ENCODE peak calls at places on chromosome 7, in eight cellular contexts. D, J, T, R, K, M, P and V are unnamed samples.
A peak's percentile ranks its signal among the peaks of the same experiment; 100 is the strongest.

GRCh38 chr7:150937848-150938561 is 40.1 kb downstream of the KCNH2 start:
- DNase-seq in D (no peak), M (no peak), T (no peak), R (peak; percentile 58), K (no peak), P (no peak), J (peak; percentile 33), V (no peak)

GRCh38 chr7:18494821-18495408 is 634 bp upstream of the HDAC9 start:
- DNase-seq in P (peak; percentile 47), J (peak; percentile 57), K (peak; percentile 35), T (no peak), M (no peak), D (no peak), R (peak; percentile 63), V (peak; percentile 19)

GRCh38 chr7:85469446-85469970 is 282.7 kb upstream of the SEMA3D start:
- DNase-seq in T (no peak), D (no peak), M (no peak), J (peak; percentile 8), K (no peak), R (peak; percentile 20), P (no peak), V (peak; percentile 16)

GRCh38 chr7:5423844-5424688 is 432 bp upstream of the TNRC18 start:
- DNase-seq in K (peak; percentile 98), P (peak; percentile 98), M (peak; percentile 97), D (peak; percentile 98), R (peak; percentile 99), T (peak; percentile 87), J (peak; percentile 100), V (peak; percentile 92)

GRCh38 chr7:972110-972509 is 3.2 kb downstream of the COX19 start:
- DNase-seq in R (no peak), K (no peak), D (no peak), T (no peak), P (no peak), J (no peak), M (no peak), V (no peak)

GRCh38 chr7:142969183-142969582 is 7.0 kb upstream of the KEL start:
- DNase-seq in D (no peak), T (no peak), K (no peak), R (no peak), J (no peak), M (no peak), P (no peak), V (no peak)

GRCh38 chr7:133235212-133235883 is 17.5 kb upstream of the EXOC4 start:
- DNase-seq in J (peak; percentile 81), P (peak; percentile 7), R (peak; percentile 31), M (no peak), K (no peak), T (no peak), D (no peak), V (no peak)

GRCh38 chr7:50664461-50664922 is 99.3 kb upstream of the DDC start:
- DNase-seq in T (no peak), K (no peak), M (no peak), P (no peak), R (peak; percentile 54), J (peak; percentile 55), D (no peak), V (no peak)

GRCh38 chr7:99402854-99403253 is 5.5 kb downstream of the PDAP1 start:
- DNase-seq in J (no peak), P (no peak), M (no peak), T (no peak), R (no peak), D (no peak), K (no peak), V (no peak)

GRCh38 chr7:135979674-135980660 is 2.8 kb upstream of the MTPN start:
- DNase-seq in J (peak; percentile 76), P (no peak), M (no peak), T (no peak), K (no peak), D (no peak), R (peak; percentile 63), V (no peak)

GRCh38 chr7:79462334-79462733 is 8.9 kb upstream of the MAGI2 start:
- DNase-seq in P (no peak), R (no peak), K (no peak), D (no peak), M (no peak), J (no peak), T (no peak), V (no peak)

GRCh38 chr7:12967322-12967721 is 279.9 kb downstream of the ARL4A start:
- DNase-seq in R (no peak), T (no peak), J (no peak), D (no peak), K (no peak), M (no peak), P (no peak), V (no peak)

GRCh38 chr7:47638679-47639306 is 56.9 kb upstream of the TNS3 start:
- DNase-seq in J (peak; percentile 58), T (no peak), K (peak; percentile 81), R (peak; percentile 69), D (no peak), M (peak; percentile 50), P (no peak), V (no peak)

GRCh38 chr7:129949292-129950133 is 3.2 kb downstream of the UBE2H start:
- DNase-seq in P (peak; percentile 21), K (peak; percentile 68), T (no peak), R (peak; percentile 85), D (peak; percentile 47), J (peak; percentile 90), M (peak; percentile 32), V (peak; percentile 29)

GRCh38 chr7:107387077-107387476 is 82.8 kb upstream of the GPR22 start:
- DNase-seq in D (no peak), T (no peak), P (peak; percentile 36), R (peak; percentile 39), M (no peak), K (peak; percentile 36), J (peak; percentile 45), V (no peak)

GRCh38 chr7:36583318-36583717 is 141.0 kb downstream of the AOAH start:
- DNase-seq in P (no peak), J (no peak), K (no peak), R (peak; percentile 46), M (no peak), T (no peak), D (no peak), V (no peak)

GRCh38 chr7:139808401-139808800 is 20.7 kb upstream of the TBXAS1 start:
- DNase-seq in J (no peak), D (no peak), K (no peak), M (no peak), T (no peak), P (no peak), R (no peak), V (no peak)

GRCh38 chr7:129769866-129770808 is 158.6 kb downstream of the NRF1 start:
- DNase-seq in J (no peak), T (no peak), M (no peak), K (no peak), P (no peak), R (no peak), D (no peak), V (no peak)

GRCh38 chr7:42134276-42134871 is 102.6 kb downstream of the GLI3 start:
- DNase-seq in R (no peak), K (no peak), D (no peak), T (no peak), M (no peak), P (no peak), J (no peak), V (no peak)
- H3K4me3 ChIP-seq in R (no peak overlapping the region), K (no peak overlapping the region), D (no peak overlapping the region), T (no peak overlapping the region), M (no peak overlapping the region), P (no peak overlapping the region), J (no peak overlapping the region), V (no peak overlapping the region)

DNA sequence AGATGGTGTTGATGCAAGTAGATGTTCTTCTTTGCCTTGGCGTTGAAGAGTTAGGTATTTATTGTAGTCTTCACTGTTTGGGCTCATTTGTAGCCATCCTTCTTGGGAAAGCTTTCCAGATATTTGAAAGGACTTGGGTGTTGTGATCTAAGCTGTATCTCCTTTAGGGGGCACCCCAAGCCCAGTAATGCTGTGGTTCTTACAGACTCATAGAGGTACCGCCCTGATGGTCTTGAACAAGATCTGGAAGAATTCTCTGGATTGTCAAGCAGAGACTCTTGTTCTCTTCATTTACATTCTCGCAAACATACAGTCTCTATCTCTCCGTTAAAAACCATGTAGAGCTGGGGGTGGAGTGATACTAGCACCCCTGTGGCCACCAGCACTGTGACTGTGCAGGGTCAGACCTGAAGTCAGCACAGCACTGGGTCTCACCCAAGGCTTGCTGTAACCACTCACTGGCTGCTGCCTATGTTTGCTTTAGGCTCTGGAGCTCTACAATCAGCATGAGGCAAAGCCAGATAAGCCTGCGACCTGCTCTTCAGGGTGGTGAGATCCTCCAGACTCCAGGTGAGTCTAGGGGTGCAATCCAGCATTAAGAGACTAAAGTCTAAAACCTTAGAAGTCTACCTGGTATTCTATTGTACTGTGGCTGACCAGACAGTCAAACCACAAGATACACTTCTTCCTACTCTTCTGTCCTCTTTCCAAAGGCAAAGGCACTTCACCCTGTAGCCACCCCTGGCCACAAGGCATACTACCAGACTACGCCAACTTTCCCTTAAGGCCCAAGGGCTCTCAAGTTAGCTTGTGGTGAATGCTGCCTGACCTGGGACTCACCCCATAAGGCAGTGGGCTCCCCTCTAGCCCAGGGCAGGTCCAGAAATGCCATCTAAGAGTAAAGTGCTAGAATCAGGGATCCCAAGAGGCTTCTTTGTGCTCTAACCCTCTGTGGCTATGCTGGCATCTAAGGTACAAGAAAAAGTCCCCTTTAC is 209.7 kb upstream of the TMEM196 start:
- DNase-seq in D (peak; percentile 48), R (peak; percentile 77), K (peak; percentile 66), M (peak; percentile 51), J (peak; percentile 77), T (no peak), P (peak; percentile 25), V (no peak)
- TF ChIP-seq CTCF in D (peak; percentile 63), R (peak; percentile 59), K (peak; percentile 29), M (no peak), J (peak; percentile 43), T (no peak), P (no peak), V (peak; percentile 43)

GRCh38 chr7:128744366-128744905 is 5.3 kb downstream of the CALU start:
- DNase-seq in J (no peak), T (no peak), M (no peak), R (no peak), K (no peak), D (no peak), P (no peak), V (no peak)
- H3K4me3 ChIP-seq in J (no peak overlapping the region), T (no peak overlapping the region), M (no peak overlapping the region), R (no peak overlapping the region), K (no peak overlapping the region), D (no peak overlapping the region), P (no peak overlapping the region), V (no peak overlapping the region)

GRCh38 chr7:44083796-44084195 is 1.5 kb upstream of the POLM start:
- DNase-seq in D (no peak), J (no peak), R (no peak), K (no peak), M (no peak), T (no peak), P (no peak), V (no peak)

GRCh38 chr7:44084695-44085094 is 2.4 kb upstream of the POLM start:
- DNase-seq in M (no peak), T (no peak), K (no peak), D (no peak), P (no peak), R (peak; percentile 39), J (no peak), V (no peak)

GRCh38 chr7:44087914-44088838 is 5.8 kb upstream of the POLM start:
- DNase-seq in R (peak; percentile 81), D (no peak), K (peak; percentile 68), J (peak; percentile 75), T (no peak), M (peak; percentile 49), P (peak; percentile 58), V (peak; percentile 67)

GRCh38 chr7:44086627-44087026 is 4.3 kb upstream of the POLM start:
- DNase-seq in J (no peak), D (no peak), R (no peak), K (no peak), T (no peak), M (no peak), P (no peak), V (no peak)

GRCh38 chr7:44085549-44085948 is 3.2 kb upstream of the POLM start:
- DNase-seq in J (no peak), R (no peak), T (no peak), M (no peak), D (no peak), K (no peak), P (no peak), V (no peak)
- TF ChIP-seq CTCF in J (peak; percentile 9), R (no peak), T (no peak), M (no peak), D (no peak), K (no peak), P (no peak), V (peak; percentile 12)